ENCODE peak calls at places on chromosomes 4 and X, in seven cellular contexts. One of them, this sample, is unnamed.

GRCh38 chr4:139794158-139794954 is 128.7 kb downstream of the MGST2 start:
- DNase-seq in A549: no peak
- DNase-seq in tibial nerve: no peak
- DNase-seq in ovary: no peak
- DNase-seq in stomach: no peak
- DNase-seq in H1: no peak
- DNase-seq in esophagus muscularis mucosa: peak; percentile 82
- DNase-seq in this sample: no peak

GRCh38 chr4:102438873-102439614 is 62.1 kb upstream of the NFKB1 start:
- DNase-seq in A549: peak; percentile 74
- DNase-seq in tibial nerve: no peak
- DNase-seq in ovary: no peak
- DNase-seq in stomach: no peak
- DNase-seq in H1: no peak
- DNase-seq in esophagus muscularis mucosa: no peak
- DNase-seq in this sample: no peak

GRCh38 chrX:133085785-133086184 is 11.1 kb downstream of the USP26 start:
- DNase-seq in A549: no peak
- DNase-seq in tibial nerve: no peak
- DNase-seq in ovary: no peak
- DNase-seq in stomach: no peak
- DNase-seq in H1: no peak
- DNase-seq in esophagus muscularis mucosa: no peak
- DNase-seq in this sample: no peak

GRCh38 chr4:144575181-144575580 is 70.8 kb upstream of the HHIP start:
- DNase-seq in A549: peak; percentile 16
- DNase-seq in tibial nerve: no peak
- DNase-seq in ovary: no peak
- DNase-seq in stomach: no peak
- DNase-seq in H1: no peak
- DNase-seq in esophagus muscularis mucosa: no peak
- DNase-seq in this sample: no peak

GRCh38 chr4:3790006-3790561 is 23.9 kb downstream of the ADRA2C start:
- DNase-seq in A549: no peak
- DNase-seq in tibial nerve: no peak
- DNase-seq in ovary: no peak
- DNase-seq in stomach: no peak
- DNase-seq in H1: no peak
- DNase-seq in esophagus muscularis mucosa: no peak
- DNase-seq in this sample: no peak

GRCh38 chr4:158796370-158797140 is 27.7 kb downstream of the FNIP2 start:
- DNase-seq in A549: no peak
- DNase-seq in tibial nerve: no peak
- DNase-seq in ovary: no peak
- DNase-seq in stomach: no peak
- DNase-seq in H1: no peak
- DNase-seq in esophagus muscularis mucosa: no peak
- DNase-seq in this sample: no peak

GRCh38 chr4:102759835-102760644 is 728 bp downstream of the MANBA start:
- DNase-seq in A549: peak; percentile 25
- DNase-seq in tibial nerve: peak; percentile 16
- DNase-seq in ovary: peak; percentile 31
- DNase-seq in stomach: peak; percentile 27
- DNase-seq in H1: no peak
- DNase-seq in esophagus muscularis mucosa: no peak
- DNase-seq in this sample: no peak

GRCh38 chr4:40736910-40737309 is 12.8 kb upstream of the NSUN7 start:
- DNase-seq in A549: peak; percentile 42
- DNase-seq in tibial nerve: no peak
- DNase-seq in ovary: no peak
- DNase-seq in stomach: no peak
- DNase-seq in H1: no peak
- DNase-seq in esophagus muscularis mucosa: no peak
- DNase-seq in this sample: no peak

GRCh38 chrX:104668550-104668949 is 102.6 kb downstream of the IL1RAPL2 start:
- DNase-seq in A549: peak; percentile 4
- DNase-seq in tibial nerve: no peak
- DNase-seq in ovary: no peak
- DNase-seq in stomach: no peak
- DNase-seq in H1: no peak
- DNase-seq in esophagus muscularis mucosa: no peak
- DNase-seq in this sample: no peak

DNA sequence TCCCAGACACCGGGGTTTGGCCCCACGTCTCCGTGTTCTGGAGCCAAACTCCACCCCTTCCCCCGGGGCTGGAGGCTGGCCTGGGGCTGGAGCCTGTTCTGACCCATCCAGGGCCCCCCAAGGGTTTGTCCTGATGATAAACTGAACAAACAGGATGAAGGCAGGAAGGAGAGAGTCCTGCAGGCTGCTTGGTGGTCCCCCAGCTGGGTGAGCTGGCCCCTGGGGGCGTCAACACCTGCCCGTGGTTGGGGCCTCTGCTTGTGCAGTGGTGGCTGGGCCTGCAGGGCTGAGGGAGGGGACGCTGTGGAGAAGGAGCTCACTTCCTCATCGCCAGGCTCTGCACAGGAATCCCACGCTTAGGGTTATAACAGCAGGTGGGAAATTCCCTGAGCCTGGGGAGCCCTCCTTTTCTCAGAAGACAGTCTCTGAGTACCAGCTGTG is 2.3 kb downstream of the SH3TC1 start:
- DNase-seq in A549: no peak
- DNase-seq in tibial nerve: no peak
- DNase-seq in ovary: no peak
- DNase-seq in stomach: no peak
- DNase-seq in H1: no peak
- DNase-seq in esophagus muscularis mucosa: no peak
- DNase-seq in this sample: no peak
- H3K4me3 ChIP-seq in A549: no peak overlapping the region
- H3K4me3 ChIP-seq in tibial nerve: no peak overlapping the region
- H3K4me3 ChIP-seq in ovary: no peak overlapping the region
- H3K4me3 ChIP-seq in stomach: peak overlapping the region; percentile 51
- H3K4me3 ChIP-seq in H1: no peak overlapping the region
- H3K4me3 ChIP-seq in esophagus muscularis mucosa: peak overlapping the region; percentile 39
- H3K4me3 ChIP-seq in this sample: peak overlapping the region; percentile 48

GRCh38 chr4:15385928-15386327 is 41.9 kb upstream of the C1QTNF7 start:
- DNase-seq in A549: no peak
- DNase-seq in tibial nerve: no peak
- DNase-seq in ovary: no peak
- DNase-seq in stomach: no peak
- DNase-seq in H1: no peak
- DNase-seq in esophagus muscularis mucosa: no peak
- DNase-seq in this sample: no peak
- TF ChIP-seq EP300 in A549: no peak
- TF ChIP-seq EP300 in tibial nerve: no peak
- TF ChIP-seq EP300 in ovary: no peak
- TF ChIP-seq EP300 in stomach: no peak
- TF ChIP-seq EP300 in H1: no peak
- TF ChIP-seq EP300 in esophagus muscularis mucosa: no peak
- TF ChIP-seq EP300 in this sample: no peak

DNA sequence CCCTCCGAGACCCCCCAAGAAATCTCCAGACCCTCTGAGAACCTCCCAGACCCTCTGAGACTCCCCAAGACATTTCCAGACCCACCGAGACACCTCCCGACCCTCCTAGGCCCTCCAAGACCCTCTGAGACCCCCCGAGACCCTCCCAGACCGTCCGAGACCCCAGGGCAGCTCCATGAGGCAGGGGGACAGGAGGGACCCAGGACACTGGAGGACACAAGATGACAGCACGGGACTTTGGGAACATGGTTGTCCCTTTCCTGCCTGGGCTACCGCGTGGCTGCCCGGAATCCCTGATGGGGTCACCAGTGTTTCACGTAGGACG is 10.3 kb downstream of the CTBP1 start:
- DNase-seq in A549: no peak
- DNase-seq in tibial nerve: no peak
- DNase-seq in ovary: peak; percentile 12
- DNase-seq in stomach: no peak
- DNase-seq in H1: no peak
- DNase-seq in esophagus muscularis mucosa: no peak
- DNase-seq in this sample: peak; percentile 60
- H3K27ac ChIP-seq in A549: no peak overlapping the region
- H3K27ac ChIP-seq in tibial nerve: no peak overlapping the region
- H3K27ac ChIP-seq in ovary: no peak overlapping the region
- H3K27ac ChIP-seq in stomach: no peak overlapping the region
- H3K27ac ChIP-seq in H1: no peak overlapping the region
- H3K27ac ChIP-seq in esophagus muscularis mucosa: no peak overlapping the region
- H3K27ac ChIP-seq in this sample: no peak overlapping the region

GRCh38 chr4:76562161-76562560 is 127.1 kb downstream of the SHROOM3 start:
- DNase-seq in A549: no peak
- DNase-seq in tibial nerve: no peak
- DNase-seq in ovary: no peak
- DNase-seq in stomach: no peak
- DNase-seq in H1: no peak
- DNase-seq in esophagus muscularis mucosa: no peak
- DNase-seq in this sample: no peak
- H3K4me3 ChIP-seq in A549: no peak overlapping the region
- H3K4me3 ChIP-seq in tibial nerve: no peak overlapping the region
- H3K4me3 ChIP-seq in ovary: no peak overlapping the region
- H3K4me3 ChIP-seq in stomach: no peak overlapping the region
- H3K4me3 ChIP-seq in H1: no peak overlapping the region
- H3K4me3 ChIP-seq in esophagus muscularis mucosa: no peak overlapping the region
- H3K4me3 ChIP-seq in this sample: no peak overlapping the region

GRCh38 chr4:164423819-164424218 is 330.1 kb upstream of the SMIM31 start:
- DNase-seq in A549: no peak
- DNase-seq in tibial nerve: no peak
- DNase-seq in ovary: no peak
- DNase-seq in stomach: no peak
- DNase-seq in H1: no peak
- DNase-seq in esophagus muscularis mucosa: no peak
- DNase-seq in this sample: no peak

GRCh38 chr4:164424852-164425251 is 329.1 kb upstream of the SMIM31 start:
- DNase-seq in A549: no peak
- DNase-seq in tibial nerve: no peak
- DNase-seq in ovary: no peak
- DNase-seq in stomach: no peak
- DNase-seq in H1: no peak
- DNase-seq in esophagus muscularis mucosa: no peak
- DNase-seq in this sample: no peak

DNA sequence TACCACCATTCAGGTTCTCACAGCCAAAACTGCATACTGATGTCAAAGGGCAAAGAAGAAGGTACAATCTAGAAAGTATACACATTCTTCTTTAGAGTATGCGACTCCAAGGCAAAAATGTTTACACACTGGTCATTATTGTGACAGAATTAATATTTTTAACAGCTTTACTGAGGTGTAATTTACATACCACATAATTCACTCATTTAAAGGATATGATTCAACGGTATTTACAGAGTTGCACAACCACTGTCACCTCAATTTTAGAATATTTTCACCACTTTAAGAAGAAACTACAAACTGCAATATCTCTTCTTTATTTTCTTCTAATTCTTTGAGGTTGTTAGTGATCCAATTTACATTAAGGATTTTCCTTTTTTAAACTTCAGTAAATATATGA is 325.4 kb upstream of the SMIM31 start:
- DNase-seq in A549: no peak
- DNase-seq in tibial nerve: no peak
- DNase-seq in ovary: no peak
- DNase-seq in stomach: no peak
- DNase-seq in H1: no peak
- DNase-seq in esophagus muscularis mucosa: no peak
- DNase-seq in this sample: no peak
- TF ChIP-seq EP300 in A549: no peak
- TF ChIP-seq EP300 in tibial nerve: no peak
- TF ChIP-seq EP300 in ovary: no peak
- TF ChIP-seq EP300 in stomach: no peak
- TF ChIP-seq EP300 in H1: no peak
- TF ChIP-seq EP300 in esophagus muscularis mucosa: no peak
- TF ChIP-seq EP300 in this sample: no peak

GRCh38 chr4:56641494-56642051 is 39.5 kb downstream of the HOPX start:
- DNase-seq in A549: peak; percentile 55
- DNase-seq in tibial nerve: no peak
- DNase-seq in ovary: no peak
- DNase-seq in stomach: no peak
- DNase-seq in H1: no peak
- DNase-seq in esophagus muscularis mucosa: no peak
- DNase-seq in this sample: no peak
- H3K27ac ChIP-seq in A549: peak overlapping the region; percentile 40
- H3K27ac ChIP-seq in tibial nerve: no peak overlapping the region
- H3K27ac ChIP-seq in ovary: no peak overlapping the region
- H3K27ac ChIP-seq in stomach: no peak overlapping the region
- H3K27ac ChIP-seq in H1: no peak overlapping the region
- H3K27ac ChIP-seq in esophagus muscularis mucosa: no peak overlapping the region
- H3K27ac ChIP-seq in this sample: peak overlapping the region; percentile 40

GRCh38 chr4:110636231-110636676 is 13.4 kb upstream of the PITX2 start:
- DNase-seq in A549: peak; percentile 11
- DNase-seq in tibial nerve: no peak
- DNase-seq in ovary: no peak
- DNase-seq in stomach: no peak
- DNase-seq in H1: no peak
- DNase-seq in esophagus muscularis mucosa: no peak
- DNase-seq in this sample: no peak
- H3K4me3 ChIP-seq in A549: peak overlapping the region; percentile 70
- H3K4me3 ChIP-seq in tibial nerve: no peak overlapping the region
- H3K4me3 ChIP-seq in ovary: peak overlapping the region; percentile 18
- H3K4me3 ChIP-seq in stomach: peak overlapping the region; percentile 44
- H3K4me3 ChIP-seq in H1: peak overlapping the region; percentile 75
- H3K4me3 ChIP-seq in esophagus muscularis mucosa: peak overlapping the region; percentile 61
- H3K4me3 ChIP-seq in this sample: peak overlapping the region; percentile 41